ENCODE peak calls at places on chromosomes 11 and 22, in five cellular contexts. O is ACHN, D is IMR-90, B is neural crest cell, C is AG08395. H is an unnamed sample.

GRCh38 chr11:99505319-99505718 is 484.6 kb downstream of the CNTN5 start:
- DNase-seq in O (no peak), C (no peak), D (peak; percentile 86), B (no peak), H (no peak)

GRCh38 chr22:43014062-43014875 is 680 bp downstream of the PACSIN2 start:
- DNase-seq in C (peak; percentile 33), D (no peak), B (peak; percentile 24), O (peak; percentile 43), H (peak; percentile 44)

GRCh38 chr22:38781033-38781432 is 12.9 kb downstream of the DNAL4 start:
- DNase-seq in C (no peak), B (no peak), D (no peak), O (no peak), H (no peak)

GRCh38 chr11:18594999-18595749 is 4.4 kb upstream of the MISFA start:
- DNase-seq in C (no peak), O (no peak), B (no peak), D (peak; percentile 88), H (no peak)

GRCh38 chr11:130891326-130891725 is 25.0 kb downstream of the SNX19 start:
- DNase-seq in O (no peak), B (no peak), D (peak; percentile 41), C (no peak), H (no peak)

GRCh38 chr11:72202571-72202970 is 10.6 kb downstream of the FOLR1 start:
- DNase-seq in C (no peak), D (no peak), B (no peak), O (no peak), H (no peak)

GRCh38 chr11:108852701-108853100 is 187.8 kb downstream of the DDX10 start:
- DNase-seq in C (no peak), O (no peak), D (no peak), B (no peak), H (no peak)

GRCh38 chr11:10941429-10941828 is 83.6 kb upstream of the ZBED5 start:
- DNase-seq in B (no peak), C (no peak), O (no peak), D (no peak), H (no peak)

GRCh38 chr11:102724904-102725515 is at the start of gene MMP8:
- DNase-seq in O (no peak), C (peak; percentile 28), B (no peak), D (peak; percentile 72), H (no peak)

GRCh38 chr11:134125507-134125906 is 56.6 kb downstream of the JAM3 start:
- DNase-seq in D (peak; percentile 35), B (no peak), C (no peak), O (no peak), H (no peak)

GRCh38 chr11:1410366-1411291 is 20.9 kb downstream of the BRSK2 start:
- DNase-seq in D (no peak), O (no peak), C (no peak), B (peak; percentile 30), H (no peak)

GRCh38 chr11:69280451-69280850 is 13.5 kb upstream of the MYEOV start:
- DNase-seq in O (peak; percentile 87), D (peak; percentile 27), C (peak; percentile 52), B (no peak), H (peak; percentile 98)

GRCh38 chr22:46439576-46440465 is 97.6 kb downstream of the CELSR1 start:
- DNase-seq in O (no peak), C (no peak), B (no peak), D (no peak), H (no peak)

GRCh38 chr11:14259186-14259784 is 99.7 kb downstream of the RRAS2 start:
- DNase-seq in O (no peak), B (no peak), C (no peak), D (no peak), H (no peak)

GRCh38 chr11:126423154-126423553 is 67.7 kb downstream of the ST3GAL4 start:
- DNase-seq in O (no peak), D (no peak), B (no peak), C (no peak), H (no peak)

GRCh38 chr11:74338963-74339362 is 27.5 kb upstream of the P4HA3 start:
- DNase-seq in O (no peak), C (no peak), B (no peak), D (no peak), H (no peak)

GRCh38 chr22:20128902-20129746 is 2.5 kb upstream of the ZDHHC8 start:
- DNase-seq in C (peak; percentile 51), D (peak; percentile 23), B (peak; percentile 41), O (peak; percentile 30), H (no peak)

GRCh38 chr11:132318421-132319157 is 948.2 kb downstream of the NTM start:
- DNase-seq in D (peak; percentile 76), C (peak; percentile 79), B (no peak), O (peak; percentile 1), H (no peak)

GRCh38 chr11:94151903-94152677 is 23.4 kb downstream of the PANX1 start:
- DNase-seq in C (peak; percentile 90), D (peak; percentile 91), B (no peak), O (peak; percentile 76), H (peak; percentile 97)

GRCh38 chr11:65856689-65857499 is 1.1 kb downstream of the CFL1 start:
- DNase-seq in B (peak; percentile 49), C (peak; percentile 64), O (peak; percentile 64), D (peak; percentile 52), H (peak; percentile 64)

GRCh38 chr11:3341298-3341697 is 37.6 kb downstream of the ZNF195 start:
- DNase-seq in O (peak; percentile 30), D (no peak), C (peak; percentile 45), B (peak; percentile 36), H (no peak)

GRCh38 chr11:68480193-68480592 is 19.6 kb downstream of the PPP6R3 start:
- DNase-seq in B (no peak), C (no peak), O (no peak), D (no peak), H (no peak)

GRCh38 chr22:26170795-26171194 is 1.5 kb downstream of the SEZ6L start:
- DNase-seq in D (no peak), O (peak; percentile 19), B (peak; percentile 30), C (no peak), H (no peak)

GRCh38 chr11:69498614-69499175 is 17.2 kb downstream of the LINC01488 start:
- DNase-seq in B (no peak), C (no peak), D (no peak), O (no peak), H (no peak)

GRCh38 chr11:59138643-59139042 is 4.0 kb upstream of the FAM111A start:
- DNase-seq in O (no peak), B (no peak), C (no peak), D (no peak), H (no peak)

GRCh38 chr11:36385121-36385530 is 89.0 kb downstream of the PRR5L start:
- DNase-seq in D (peak; percentile 92), B (no peak), O (no peak), C (no peak), H (peak; percentile 56)

GRCh38 chr11:26620282-26621045 is 48.4 kb upstream of the MUC15 start:
- DNase-seq in D (no peak), B (no peak), O (no peak), C (no peak), H (peak; percentile 46)

GRCh38 chr11:45665206-45665932 is at the start of gene CHST1:
- DNase-seq in B (no peak), O (peak; percentile 37), C (peak; percentile 38), D (no peak), H (no peak)

GRCh38 chr11:41497974-41498373 is 38.5 kb upstream of the LRRC4C start:
- DNase-seq in O (no peak), B (no peak), C (no peak), D (no peak), H (no peak)

GRCh38 chr22:26330971-26331625 is 98.0 kb upstream of the ASPHD2 start:
- DNase-seq in O (peak; percentile 58), C (peak; percentile 76), D (peak; percentile 23), B (peak; percentile 68), H (peak; percentile 30)

GRCh38 chr11:78818201-78818600 is 243.5 kb upstream of the NARS2 start:
- DNase-seq in O (no peak), D (no peak), B (no peak), C (no peak), H (no peak)

GRCh38 chr11:121890377-121890776 is 225.6 kb downstream of the BLID start:
- DNase-seq in O (no peak), D (peak; percentile 80), B (no peak), C (peak; percentile 78), H (no peak)

GRCh38 chr11:35618497-35619029 is 303 bp downstream of the FJX1 start:
- DNase-seq in D (peak; percentile 51), C (peak; percentile 45), O (no peak), B (no peak), H (peak; percentile 63)

GRCh38 chr11:116595305-116595880 is 177.4 kb downstream of the BUD13 start:
- DNase-seq in D (no peak), C (no peak), B (no peak), O (no peak), H (no peak)

GRCh38 chr22:43510226-43511070 is 98.6 kb downstream of the MPPED1 start:
- DNase-seq in O (no peak), B (no peak), D (no peak), C (no peak), H (no peak)

GRCh38 chr11:36702330-36703054 is 104.5 kb upstream of the RAG2 start:
- DNase-seq in O (peak; percentile 52), C (peak; percentile 74), B (peak; percentile 23), D (peak; percentile 69), H (peak; percentile 46)

GRCh38 chr11:29452131-29452530 is 564.7 kb downstream of the KCNA4 start:
- DNase-seq in D (peak; percentile 71), C (peak; percentile 48), O (peak; percentile 2), B (no peak), H (no peak)

GRCh38 chr22:41197808-41198585 is 7.1 kb upstream of the L3MBTL2 start:
- DNase-seq in C (no peak), D (no peak), O (peak; percentile 47), B (no peak), H (peak; percentile 62)

GRCh38 chr11:72224587-72225410 is at the start of gene INPPL1:
- DNase-seq in C (peak; percentile 22), D (no peak), B (peak; percentile 59), O (peak; percentile 15), H (no peak)

GRCh38 chr22:20533879-20534265 is 26.5 kb downstream of the MED15 start:
- DNase-seq in B (no peak), C (no peak), D (no peak), O (no peak), H (no peak)

H was measured in PC-9.